ENCODE peak calls at places on chromosomes 16 and 17, in eight cellular contexts. One of them, this sample, is unnamed.
A peak's percentile ranks its signal among the peaks of the same experiment; 100 is the strongest.

GRCh38 chr17:55454906-55455474 is 33.4 kb upstream of the MMD start:
- DNase-seq in heart left ventricle: no peak
- DNase-seq in right lobe of liver: no peak
- DNase-seq in PC-9: peak; percentile 94
- DNase-seq in prostate gland: peak; percentile 10
- DNase-seq in HAP-1: peak; percentile 34
- DNase-seq in NT2/D1: no peak
- DNase-seq in adrenal gland: no peak
- DNase-seq in this sample: no peak

GRCh38 chr17:70929226-70929625 is 759.9 kb downstream of the KCNJ2 start:
- DNase-seq in heart left ventricle: no peak
- DNase-seq in right lobe of liver: no peak
- DNase-seq in PC-9: no peak
- DNase-seq in prostate gland: no peak
- DNase-seq in HAP-1: no peak
- DNase-seq in NT2/D1: no peak
- DNase-seq in adrenal gland: no peak
- DNase-seq in this sample: no peak

GRCh38 chr17:77723071-77723908 is 235.2 kb upstream of the TNRC6C start:
- DNase-seq in heart left ventricle: no peak
- DNase-seq in right lobe of liver: no peak
- DNase-seq in PC-9: no peak
- DNase-seq in prostate gland: no peak
- DNase-seq in HAP-1: no peak
- DNase-seq in NT2/D1: no peak
- DNase-seq in adrenal gland: no peak
- DNase-seq in this sample: no peak

GRCh38 chr17:62807812-62808575 is at the start of gene MARCHF10:
- DNase-seq in heart left ventricle: no peak
- DNase-seq in right lobe of liver: peak; percentile 30
- DNase-seq in PC-9: peak; percentile 70
- DNase-seq in prostate gland: no peak
- DNase-seq in HAP-1: no peak
- DNase-seq in NT2/D1: no peak
- DNase-seq in adrenal gland: peak; percentile 28
- DNase-seq in this sample: no peak

GRCh38 chr17:73510981-73511442 is 133.2 kb downstream of the SDK2 start:
- DNase-seq in heart left ventricle: no peak
- DNase-seq in right lobe of liver: no peak
- DNase-seq in PC-9: no peak
- DNase-seq in prostate gland: no peak
- DNase-seq in HAP-1: peak; percentile 19
- DNase-seq in NT2/D1: no peak
- DNase-seq in adrenal gland: no peak
- DNase-seq in this sample: no peak

GRCh38 chr17:74485841-74486240 is 19.4 kb downstream of the CD300A start:
- DNase-seq in heart left ventricle: no peak
- DNase-seq in right lobe of liver: no peak
- DNase-seq in PC-9: no peak
- DNase-seq in prostate gland: no peak
- DNase-seq in HAP-1: no peak
- DNase-seq in NT2/D1: no peak
- DNase-seq in adrenal gland: no peak
- DNase-seq in this sample: no peak

GRCh38 chr17:2796164-2797140 is at the start of gene RAP1GAP2:
- DNase-seq in heart left ventricle: peak; percentile 87
- DNase-seq in right lobe of liver: peak; percentile 69
- DNase-seq in PC-9: no peak
- DNase-seq in prostate gland: no peak
- DNase-seq in HAP-1: no peak
- DNase-seq in NT2/D1: no peak
- DNase-seq in adrenal gland: no peak
- DNase-seq in this sample: peak; percentile 74

GRCh38 chr16:6012716-6013115 is 915.1 kb upstream of the EEF2KMT start:
- DNase-seq in heart left ventricle: no peak
- DNase-seq in right lobe of liver: no peak
- DNase-seq in PC-9: no peak
- DNase-seq in prostate gland: no peak
- DNase-seq in HAP-1: no peak
- DNase-seq in NT2/D1: no peak
- DNase-seq in adrenal gland: no peak
- DNase-seq in this sample: no peak

GRCh38 chr16:84406006-84406963 is 37.9 kb downstream of the ATP2C2 start:
- DNase-seq in heart left ventricle: no peak
- DNase-seq in right lobe of liver: no peak
- DNase-seq in PC-9: no peak
- DNase-seq in prostate gland: no peak
- DNase-seq in HAP-1: no peak
- DNase-seq in NT2/D1: no peak
- DNase-seq in adrenal gland: no peak
- DNase-seq in this sample: no peak

GRCh38 chr17:47224971-47225370 is 15.8 kb downstream of the MYL4 start:
- DNase-seq in heart left ventricle: no peak
- DNase-seq in right lobe of liver: no peak
- DNase-seq in PC-9: no peak
- DNase-seq in prostate gland: no peak
- DNase-seq in HAP-1: no peak
- DNase-seq in NT2/D1: no peak
- DNase-seq in adrenal gland: no peak
- DNase-seq in this sample: no peak

GRCh38 chr17:29566473-29567361 is at the start of gene ABHD15:
- DNase-seq in heart left ventricle: peak; percentile 85
- DNase-seq in right lobe of liver: peak; percentile 83
- DNase-seq in PC-9: peak; percentile 58
- DNase-seq in prostate gland: peak; percentile 53
- DNase-seq in HAP-1: peak; percentile 45
- DNase-seq in NT2/D1: no peak
- DNase-seq in adrenal gland: peak; percentile 65
- DNase-seq in this sample: peak; percentile 40

GRCh38 chr17:73265646-73266640 is 4.3 kb upstream of the CPSF4L start:
- DNase-seq in heart left ventricle: no peak
- DNase-seq in right lobe of liver: no peak
- DNase-seq in PC-9: no peak
- DNase-seq in prostate gland: no peak
- DNase-seq in HAP-1: peak; percentile 17
- DNase-seq in NT2/D1: no peak
- DNase-seq in adrenal gland: no peak
- DNase-seq in this sample: no peak

GRCh38 chr16:85649411-85649977 is 36.4 kb downstream of the GSE1 start:
- DNase-seq in heart left ventricle: no peak
- DNase-seq in right lobe of liver: no peak
- DNase-seq in PC-9: no peak
- DNase-seq in prostate gland: no peak
- DNase-seq in HAP-1: no peak
- DNase-seq in NT2/D1: no peak
- DNase-seq in adrenal gland: no peak
- DNase-seq in this sample: no peak

DNA sequence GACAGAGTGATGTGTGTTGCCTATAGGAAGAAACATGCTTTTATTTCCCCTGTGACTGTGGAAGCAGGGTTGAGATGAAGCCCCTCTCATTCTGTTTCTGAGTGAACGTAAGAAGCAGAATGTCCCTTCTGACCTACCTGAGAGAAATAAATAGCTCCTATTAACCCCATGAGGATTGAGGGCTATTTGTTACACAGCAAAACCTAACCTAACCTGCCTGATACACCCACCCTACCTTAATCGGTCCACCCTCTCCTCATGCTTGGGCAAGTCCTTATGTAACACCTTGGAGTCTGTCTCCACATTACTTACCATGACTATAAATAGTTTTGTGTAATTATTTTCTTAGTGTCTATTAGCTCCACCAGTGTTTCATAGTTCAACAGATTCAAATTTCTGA is 41.9 kb downstream of the SALL1 start:
- DNase-seq in heart left ventricle: no peak
- DNase-seq in right lobe of liver: no peak
- DNase-seq in PC-9: no peak
- DNase-seq in prostate gland: no peak
- DNase-seq in HAP-1: no peak
- DNase-seq in NT2/D1: no peak
- DNase-seq in adrenal gland: no peak
- DNase-seq in this sample: no peak
- H3K27me3 ChIP-seq in heart left ventricle: peaks cover 31% of the 10 kb centered on the region
- H3K27me3 ChIP-seq in right lobe of liver: no peaks in the 10 kb centered on the region
- H3K27me3 ChIP-seq in PC-9: peaks cover 25% of the 10 kb centered on the region
- H3K27me3 ChIP-seq in prostate gland: peaks cover 2% of the 10 kb centered on the region
- H3K27me3 ChIP-seq in HAP-1: no peaks in the 10 kb centered on the region
- H3K27me3 ChIP-seq in NT2/D1: no peaks in the 10 kb centered on the region
- H3K27me3 ChIP-seq in adrenal gland: peaks cover 8% of the 10 kb centered on the region
- H3K27me3 ChIP-seq in this sample: no peaks in the 10 kb centered on the region

GRCh38 chr16:45454-45853 is 8.0 kb downstream of the POLR3K start:
- DNase-seq in heart left ventricle: peak; percentile 2
- DNase-seq in right lobe of liver: no peak
- DNase-seq in PC-9: no peak
- DNase-seq in prostate gland: no peak
- DNase-seq in HAP-1: no peak
- DNase-seq in NT2/D1: no peak
- DNase-seq in adrenal gland: no peak
- DNase-seq in this sample: no peak

GRCh38 chr16:44655-45054 is 8.8 kb downstream of the POLR3K start:
- DNase-seq in heart left ventricle: peak; percentile 3
- DNase-seq in right lobe of liver: no peak
- DNase-seq in PC-9: no peak
- DNase-seq in prostate gland: no peak
- DNase-seq in HAP-1: no peak
- DNase-seq in NT2/D1: no peak
- DNase-seq in adrenal gland: no peak
- DNase-seq in this sample: no peak

GRCh38 chr16:50769-51591 is 2.4 kb downstream of the POLR3K start:
- DNase-seq in heart left ventricle: no peak
- DNase-seq in right lobe of liver: no peak
- DNase-seq in PC-9: no peak
- DNase-seq in prostate gland: no peak
- DNase-seq in HAP-1: no peak
- DNase-seq in NT2/D1: no peak
- DNase-seq in adrenal gland: no peak
- DNase-seq in this sample: no peak

GRCh38 chr16:43294-43693 is 10.1 kb downstream of the POLR3K start:
- DNase-seq in heart left ventricle: no peak
- DNase-seq in right lobe of liver: no peak
- DNase-seq in PC-9: no peak
- DNase-seq in prostate gland: no peak
- DNase-seq in HAP-1: no peak
- DNase-seq in NT2/D1: no peak
- DNase-seq in adrenal gland: no peak
- DNase-seq in this sample: no peak

GRCh38 chr16:47234-47633 is 6.2 kb downstream of the POLR3K start:
- DNase-seq in heart left ventricle: peak; percentile 13
- DNase-seq in right lobe of liver: no peak
- DNase-seq in PC-9: no peak
- DNase-seq in prostate gland: no peak
- DNase-seq in HAP-1: no peak
- DNase-seq in NT2/D1: no peak
- DNase-seq in adrenal gland: no peak
- DNase-seq in this sample: no peak
- H3K36me3 ChIP-seq in heart left ventricle: peaks cover 24% of the 10 kb centered on the region
- H3K36me3 ChIP-seq in right lobe of liver: no peaks in the 10 kb centered on the region
- H3K36me3 ChIP-seq in PC-9: peaks cover 13% of the 10 kb centered on the region
- H3K36me3 ChIP-seq in prostate gland: no peaks in the 10 kb centered on the region
- H3K36me3 ChIP-seq in HAP-1: peaks cover 80% of the 10 kb centered on the region
- H3K36me3 ChIP-seq in NT2/D1: peaks cover 80% of the 10 kb centered on the region
- H3K36me3 ChIP-seq in adrenal gland: no peaks in the 10 kb centered on the region
- H3K36me3 ChIP-seq in this sample: peaks cover 26% of the 10 kb centered on the region

GRCh38 chr17:56675876-56676660 is 82.6 kb downstream of the NOG start:
- DNase-seq in heart left ventricle: no peak
- DNase-seq in right lobe of liver: no peak
- DNase-seq in PC-9: no peak
- DNase-seq in prostate gland: no peak
- DNase-seq in HAP-1: no peak
- DNase-seq in NT2/D1: no peak
- DNase-seq in adrenal gland: no peak
- DNase-seq in this sample: no peak
- H3K27me3 ChIP-seq in heart left ventricle: peaks cover 56% of the 10 kb centered on the region
- H3K27me3 ChIP-seq in right lobe of liver: peaks cover 12% of the 10 kb centered on the region
- H3K27me3 ChIP-seq in PC-9: no peaks in the 10 kb centered on the region
- H3K27me3 ChIP-seq in prostate gland: no peaks in the 10 kb centered on the region
- H3K27me3 ChIP-seq in HAP-1: peaks cover 6% of the 10 kb centered on the region
- H3K27me3 ChIP-seq in NT2/D1: no peaks in the 10 kb centered on the region
- H3K27me3 ChIP-seq in adrenal gland: peaks cover 37% of the 10 kb centered on the region
- H3K27me3 ChIP-seq in this sample: peaks cover 16% of the 10 kb centered on the region

DNA sequence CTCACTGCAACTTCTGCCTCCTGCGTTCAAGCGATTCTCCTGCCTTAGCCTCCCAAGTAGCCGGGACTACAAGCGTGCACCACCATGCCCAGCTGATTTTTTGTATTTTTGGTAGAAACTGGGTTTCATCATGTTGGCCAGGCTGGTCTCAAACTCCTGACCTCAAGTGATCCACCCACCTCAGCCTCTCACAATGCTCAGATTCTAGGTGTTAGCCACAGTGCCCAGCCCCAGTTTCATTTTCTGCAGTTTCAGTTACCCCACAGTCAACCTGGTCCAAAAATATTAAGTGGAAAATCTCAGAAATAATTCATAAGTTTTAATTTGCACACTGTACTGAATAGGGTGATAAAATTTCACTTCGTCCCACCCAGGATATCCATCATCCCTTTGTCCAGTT is 28.7 kb downstream of the KNOP1 start:
- DNase-seq in heart left ventricle: no peak
- DNase-seq in right lobe of liver: no peak
- DNase-seq in PC-9: no peak
- DNase-seq in prostate gland: no peak
- DNase-seq in HAP-1: no peak
- DNase-seq in NT2/D1: no peak
- DNase-seq in adrenal gland: no peak
- DNase-seq in this sample: no peak
- H3K36me3 ChIP-seq in heart left ventricle: peaks cover 30% of the 10 kb centered on the region
- H3K36me3 ChIP-seq in right lobe of liver: no peaks in the 10 kb centered on the region
- H3K36me3 ChIP-seq in PC-9: no peaks in the 10 kb centered on the region
- H3K36me3 ChIP-seq in prostate gland: no peaks in the 10 kb centered on the region
- H3K36me3 ChIP-seq in HAP-1: peaks cover 13% of the 10 kb centered on the region
- H3K36me3 ChIP-seq in NT2/D1: peaks cover 41% of the 10 kb centered on the region
- H3K36me3 ChIP-seq in adrenal gland: no peaks in the 10 kb centered on the region
- H3K36me3 ChIP-seq in this sample: peaks cover 25% of the 10 kb centered on the region

DNA sequence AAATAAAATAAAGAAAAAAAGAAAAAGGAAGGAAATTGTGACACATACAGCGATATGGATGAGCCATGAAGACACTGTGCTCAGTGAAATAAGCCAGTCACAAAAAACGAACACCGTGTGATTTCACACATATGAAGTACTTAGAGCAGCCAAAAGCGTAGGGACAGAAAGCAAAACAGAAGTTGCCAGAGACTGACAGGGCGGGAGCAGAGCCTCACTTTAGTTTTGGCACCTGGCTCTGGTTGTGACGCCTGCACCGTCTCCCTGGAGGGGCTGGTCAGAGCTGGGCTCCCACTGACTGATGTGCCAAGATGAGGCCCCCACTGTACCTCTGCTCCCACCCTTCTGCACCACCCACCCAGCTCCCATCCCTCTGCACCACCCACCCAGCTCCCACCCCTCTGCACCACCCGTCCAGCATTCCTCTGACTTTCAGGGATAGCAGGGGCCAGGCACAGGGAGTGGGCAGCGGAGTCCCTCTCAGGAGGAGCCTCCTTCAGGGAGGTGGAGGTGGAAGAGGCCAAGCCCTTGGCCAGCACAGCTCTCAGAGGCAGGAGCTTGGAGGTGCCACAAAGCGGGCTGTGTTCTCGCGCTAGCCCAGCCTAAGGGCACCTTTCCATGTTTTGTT is 3.3 kb upstream of the PRSS21 start:
- DNase-seq in heart left ventricle: no peak
- DNase-seq in right lobe of liver: no peak
- DNase-seq in PC-9: no peak
- DNase-seq in prostate gland: no peak
- DNase-seq in HAP-1: no peak
- DNase-seq in NT2/D1: no peak
- DNase-seq in adrenal gland: no peak
- DNase-seq in this sample: no peak
- H3K27me3 ChIP-seq in heart left ventricle: peaks cover 41% of the 10 kb centered on the region
- H3K27me3 ChIP-seq in right lobe of liver: no peaks in the 10 kb centered on the region
- H3K27me3 ChIP-seq in PC-9: peaks cover 3% of the 10 kb centered on the region
- H3K27me3 ChIP-seq in prostate gland: no peaks in the 10 kb centered on the region
- H3K27me3 ChIP-seq in HAP-1: peaks cover 10% of the 10 kb centered on the region
- H3K27me3 ChIP-seq in NT2/D1: no peaks in the 10 kb centered on the region
- H3K27me3 ChIP-seq in adrenal gland: no peaks in the 10 kb centered on the region
- H3K27me3 ChIP-seq in this sample: peaks cover under 1% of the 10 kb centered on the region

This sample was measured in effector memory CD4-positive, alpha-beta T cell.